ENCODE peak calls at places on chromosome 9, in six cellular contexts. One of them, this sample, is unnamed.
A peak's percentile ranks its signal among the peaks of the same experiment; 100 is the strongest.

GRCh38 chr9:9523476-9523875 is 1089.3 kb downstream of the PTPRD start:
- DNase-seq in CD8-positive, alpha-beta T cell: no peak
- DNase-seq in ELR: no peak
- DNase-seq in H9: no peak
- DNase-seq in foreskin melanocyte: no peak
- DNase-seq in hippocampal formation: no peak
- DNase-seq in this sample: no peak

GRCh38 chr9:137007816-137008270 is 11.5 kb upstream of the CLIC3 start:
- DNase-seq in CD8-positive, alpha-beta T cell: no peak
- DNase-seq in ELR: no peak
- DNase-seq in H9: no peak
- DNase-seq in foreskin melanocyte: no peak
- DNase-seq in hippocampal formation: no peak
- DNase-seq in this sample: no peak

GRCh38 chr9:96071245-96072124 is 196.0 kb downstream of the ERCC6L2 start:
- DNase-seq in CD8-positive, alpha-beta T cell: no peak
- DNase-seq in ELR: peak; percentile 42
- DNase-seq in H9: peak; percentile 51
- DNase-seq in foreskin melanocyte: peak; percentile 51
- DNase-seq in hippocampal formation: peak; percentile 6
- DNase-seq in this sample: no peak

GRCh38 chr9:93020785-93021670 is 37.5 kb upstream of the SUSD3 start:
- DNase-seq in CD8-positive, alpha-beta T cell: no peak
- DNase-seq in ELR: no peak
- DNase-seq in H9: no peak
- DNase-seq in foreskin melanocyte: no peak
- DNase-seq in hippocampal formation: no peak
- DNase-seq in this sample: no peak

GRCh38 chr9:935348-935965 is 41.0 kb upstream of the DMRT3 start:
- DNase-seq in CD8-positive, alpha-beta T cell: no peak
- DNase-seq in ELR: peak; percentile 16
- DNase-seq in H9: no peak
- DNase-seq in foreskin melanocyte: peak; percentile 80
- DNase-seq in hippocampal formation: no peak
- DNase-seq in this sample: no peak

GRCh38 chr9:18396102-18396728 is 77.7 kb upstream of the ADAMTSL1 start:
- DNase-seq in CD8-positive, alpha-beta T cell: no peak
- DNase-seq in ELR: peak; percentile 61
- DNase-seq in H9: no peak
- DNase-seq in foreskin melanocyte: peak; percentile 27
- DNase-seq in hippocampal formation: no peak
- DNase-seq in this sample: no peak

GRCh38 chr9:68705636-68706578 is 867 bp downstream of the PIP5K1B start:
- DNase-seq in CD8-positive, alpha-beta T cell: no peak
- DNase-seq in ELR: no peak
- DNase-seq in H9: peak; percentile 29
- DNase-seq in foreskin melanocyte: no peak
- DNase-seq in hippocampal formation: no peak
- DNase-seq in this sample: no peak

GRCh38 chr9:109003116-109003515 is 10.2 kb downstream of the CTNNAL1 start:
- DNase-seq in CD8-positive, alpha-beta T cell: no peak
- DNase-seq in ELR: no peak
- DNase-seq in H9: no peak
- DNase-seq in foreskin melanocyte: no peak
- DNase-seq in hippocampal formation: no peak
- DNase-seq in this sample: no peak

GRCh38 chr9:134330590-134330989 is 4.3 kb downstream of the RXRA start:
- DNase-seq in CD8-positive, alpha-beta T cell: no peak
- DNase-seq in ELR: no peak
- DNase-seq in H9: no peak
- DNase-seq in foreskin melanocyte: no peak
- DNase-seq in hippocampal formation: no peak
- DNase-seq in this sample: no peak

GRCh38 chr9:15965246-15965745 is 412.5 kb downstream of the CCDC171 start:
- DNase-seq in CD8-positive, alpha-beta T cell: no peak
- DNase-seq in ELR: no peak
- DNase-seq in H9: no peak
- DNase-seq in foreskin melanocyte: no peak
- DNase-seq in hippocampal formation: no peak
- DNase-seq in this sample: no peak

GRCh38 chr9:137241490-137242328 is 622 bp downstream of the TUBB4B start:
- DNase-seq in CD8-positive, alpha-beta T cell: peak; percentile 69
- DNase-seq in ELR: peak; percentile 72
- DNase-seq in H9: no peak
- DNase-seq in foreskin melanocyte: no peak
- DNase-seq in hippocampal formation: no peak
- DNase-seq in this sample: no peak

GRCh38 chr9:61665330-61665751 is 475.5 kb downstream of the SPATA31A7 start:
- DNase-seq in CD8-positive, alpha-beta T cell: no peak
- DNase-seq in ELR: no peak
- DNase-seq in H9: no peak
- DNase-seq in foreskin melanocyte: no peak
- DNase-seq in hippocampal formation: no peak
- DNase-seq in this sample: no peak

GRCh38 chr9:136225748-136226679 is 19.6 kb downstream of the QSOX2 start:
- DNase-seq in CD8-positive, alpha-beta T cell: peak; percentile 34
- DNase-seq in ELR: peak; percentile 69
- DNase-seq in H9: peak; percentile 83
- DNase-seq in foreskin melanocyte: no peak
- DNase-seq in hippocampal formation: no peak
- DNase-seq in this sample: no peak

GRCh38 chr9:31013371-31013770 is 1371.1 kb upstream of the ACO1 start:
- DNase-seq in CD8-positive, alpha-beta T cell: no peak
- DNase-seq in ELR: no peak
- DNase-seq in H9: no peak
- DNase-seq in foreskin melanocyte: no peak
- DNase-seq in hippocampal formation: no peak
- DNase-seq in this sample: no peak

GRCh38 chr9:109320734-109321448 is at the start of gene EPB41L4B:
- DNase-seq in CD8-positive, alpha-beta T cell: peak; percentile 70
- DNase-seq in ELR: peak; percentile 82
- DNase-seq in H9: peak; percentile 96
- DNase-seq in foreskin melanocyte: peak; percentile 12
- DNase-seq in hippocampal formation: peak; percentile 57
- DNase-seq in this sample: peak; percentile 48

GRCh38 chr9:127977877-127978647 is 2.7 kb downstream of the EEIG1 start:
- DNase-seq in CD8-positive, alpha-beta T cell: no peak
- DNase-seq in ELR: peak; percentile 55
- DNase-seq in H9: no peak
- DNase-seq in foreskin melanocyte: no peak
- DNase-seq in hippocampal formation: no peak
- DNase-seq in this sample: no peak

GRCh38 chr9:123656565-123656964 is 273.4 kb downstream of the DENND1A start:
- DNase-seq in CD8-positive, alpha-beta T cell: no peak
- DNase-seq in ELR: peak; percentile 22
- DNase-seq in H9: no peak
- DNase-seq in foreskin melanocyte: no peak
- DNase-seq in hippocampal formation: no peak
- DNase-seq in this sample: no peak

GRCh38 chr9:71767421-71768321 is 642 bp downstream of the CEMIP2 start:
- DNase-seq in CD8-positive, alpha-beta T cell: no peak
- DNase-seq in ELR: peak; percentile 55
- DNase-seq in H9: no peak
- DNase-seq in foreskin melanocyte: no peak
- DNase-seq in hippocampal formation: no peak
- DNase-seq in this sample: no peak

GRCh38 chr9:32431940-32432555 is 47.6 kb downstream of the ACO1 start:
- DNase-seq in CD8-positive, alpha-beta T cell: peak; percentile 23
- DNase-seq in ELR: peak; percentile 71
- DNase-seq in H9: peak; percentile 43
- DNase-seq in foreskin melanocyte: peak; percentile 8
- DNase-seq in hippocampal formation: no peak
- DNase-seq in this sample: no peak

GRCh38 chr9:125544988-125545651 is 161.9 kb downstream of the MAPKAP1 start:
- DNase-seq in CD8-positive, alpha-beta T cell: no peak
- DNase-seq in ELR: peak; percentile 17
- DNase-seq in H9: no peak
- DNase-seq in foreskin melanocyte: no peak
- DNase-seq in hippocampal formation: peak; percentile 30
- DNase-seq in this sample: no peak

GRCh38 chr9:16247188-16247875 is 623.1 kb downstream of the BNC2 start:
- DNase-seq in CD8-positive, alpha-beta T cell: no peak
- DNase-seq in ELR: peak; percentile 87
- DNase-seq in H9: peak; percentile 5
- DNase-seq in foreskin melanocyte: no peak
- DNase-seq in hippocampal formation: no peak
- DNase-seq in this sample: no peak

GRCh38 chr9:104787306-104788015 is 23.5 kb downstream of the NIPSNAP3B start:
- DNase-seq in CD8-positive, alpha-beta T cell: no peak
- DNase-seq in ELR: no peak
- DNase-seq in H9: no peak
- DNase-seq in foreskin melanocyte: no peak
- DNase-seq in hippocampal formation: no peak
- DNase-seq in this sample: no peak

GRCh38 chr9:129863059-129863690 is 27.9 kb downstream of the USP20 start:
- DNase-seq in CD8-positive, alpha-beta T cell: peak; percentile 64
- DNase-seq in ELR: peak; percentile 88
- DNase-seq in H9: peak; percentile 32
- DNase-seq in foreskin melanocyte: peak; percentile 73
- DNase-seq in hippocampal formation: no peak
- DNase-seq in this sample: peak; percentile 99

GRCh38 chr9:123353984-123354591 is 1.9 kb upstream of the CRB2 start:
- DNase-seq in CD8-positive, alpha-beta T cell: peak; percentile 22
- DNase-seq in ELR: peak; percentile 73
- DNase-seq in H9: peak; percentile 91
- DNase-seq in foreskin melanocyte: peak; percentile 23
- DNase-seq in hippocampal formation: peak; percentile 24
- DNase-seq in this sample: peak; percentile 49

GRCh38 chr9:125626187-125626586 is 80.8 kb downstream of the MAPKAP1 start:
- DNase-seq in CD8-positive, alpha-beta T cell: no peak
- DNase-seq in ELR: peak; percentile 62
- DNase-seq in H9: no peak
- DNase-seq in foreskin melanocyte: no peak
- DNase-seq in hippocampal formation: no peak
- DNase-seq in this sample: no peak

GRCh38 chr9:124411514-124412227 is 3.6 kb downstream of the PSMB7 start:
- DNase-seq in CD8-positive, alpha-beta T cell: no peak
- DNase-seq in ELR: peak; percentile 89
- DNase-seq in H9: no peak
- DNase-seq in foreskin melanocyte: peak; percentile 89
- DNase-seq in hippocampal formation: no peak
- DNase-seq in this sample: no peak

GRCh38 chr9:96305171-96305570 is 3.2 kb upstream of the HSD17B3 start:
- DNase-seq in CD8-positive, alpha-beta T cell: no peak
- DNase-seq in ELR: no peak
- DNase-seq in H9: peak; percentile 37
- DNase-seq in foreskin melanocyte: no peak
- DNase-seq in hippocampal formation: no peak
- DNase-seq in this sample: no peak

GRCh38 chr9:115923903-115924668 is 229.5 kb upstream of the PAPPA start:
- DNase-seq in CD8-positive, alpha-beta T cell: no peak
- DNase-seq in ELR: peak; percentile 92
- DNase-seq in H9: no peak
- DNase-seq in foreskin melanocyte: no peak
- DNase-seq in hippocampal formation: no peak
- DNase-seq in this sample: no peak

GRCh38 chr9:136764301-136764891 is at the start of gene LCN15:
- DNase-seq in CD8-positive, alpha-beta T cell: no peak
- DNase-seq in ELR: no peak
- DNase-seq in H9: peak; percentile 36
- DNase-seq in foreskin melanocyte: no peak
- DNase-seq in hippocampal formation: no peak
- DNase-seq in this sample: no peak

GRCh38 chr9:75039804-75040203 is 11.7 kb upstream of the CARNMT1 start:
- DNase-seq in CD8-positive, alpha-beta T cell: no peak
- DNase-seq in ELR: no peak
- DNase-seq in H9: no peak
- DNase-seq in foreskin melanocyte: no peak
- DNase-seq in hippocampal formation: no peak
- DNase-seq in this sample: no peak

GRCh38 chr9:112586600-112587155 is 100.1 kb downstream of the KIAA1958 start:
- DNase-seq in CD8-positive, alpha-beta T cell: no peak
- DNase-seq in ELR: peak; percentile 7
- DNase-seq in H9: no peak
- DNase-seq in foreskin melanocyte: no peak
- DNase-seq in hippocampal formation: no peak
- DNase-seq in this sample: no peak

GRCh38 chr9:75914936-75915335 is 24.5 kb downstream of the PCSK5 start:
- DNase-seq in CD8-positive, alpha-beta T cell: no peak
- DNase-seq in ELR: no peak
- DNase-seq in H9: no peak
- DNase-seq in foreskin melanocyte: no peak
- DNase-seq in hippocampal formation: no peak
- DNase-seq in this sample: no peak

GRCh38 chr9:83473488-83473971 is 64.7 kb downstream of the FRMD3 start:
- DNase-seq in CD8-positive, alpha-beta T cell: no peak
- DNase-seq in ELR: peak; percentile 21
- DNase-seq in H9: no peak
- DNase-seq in foreskin melanocyte: no peak
- DNase-seq in hippocampal formation: no peak
- DNase-seq in this sample: no peak

This sample was measured in GDM1.